ENCODE peak calls at places on chromosomes 12 and 14, in four cellular contexts. U is mucosa of descending colon, S is skeletal muscle cell, X is fibroblast of mammary gland. N is an unnamed sample.

GRCh38 chr14:23147676-23148075 is 28.6 kb upstream of the CEBPE start:
- DNase-seq in S (no peak), X (peak), U (no peak), N (no peak)

GRCh38 chr12:115450017-115450416 is 766.0 kb upstream of the TBX3 start:
- DNase-seq in S (no peak), X (no peak), U (no peak), N (no peak)

GRCh38 chr12:110725267-110725666 is 17.4 kb downstream of the PPP1CC start:
- DNase-seq in X (no peak), U (no peak), S (no peak), N (no peak)

GRCh38 chr14:90115780-90116179 is 54.0 kb downstream of the KCNK13 start:
- DNase-seq in X (no peak), U (no peak), S (no peak), N (no peak)

GRCh38 chr14:91903070-91903469 is 35.7 kb upstream of the TC2N start:
- DNase-seq in X (no peak), U (no peak), S (no peak), N (no peak)

GRCh38 chr12:21774358-21775129 is at the start of gene KCNJ8:
- DNase-seq in U (peak), X (peak), S (no peak), N (no peak)

GRCh38 chr12:81450920-81451739 is 308.0 kb downstream of the PPFIA2 start:
- DNase-seq in S (peak), X (peak), U (no peak), N (peak)

GRCh38 chr12:15520083-15520482 is 197.8 kb downstream of the PTPRO start:
- DNase-seq in U (no peak), X (no peak), S (no peak), N (no peak)

GRCh38 chr14:57533214-57533613 is 39.6 kb upstream of the CCDC198 start:
- DNase-seq in X (peak), S (no peak), U (no peak), N (no peak)

GRCh38 chr14:91402278-91403068 is 15.1 kb downstream of the CCDC88C start:
- DNase-seq in X (no peak), S (no peak), U (no peak), N (no peak)

GRCh38 chr14:29652586-29652985 is 275.1 kb downstream of the PRKD1 start:
- DNase-seq in X (no peak), U (no peak), S (no peak), N (no peak)

GRCh38 chr12:124720019-124720686 is 143.5 kb downstream of the SCARB1 start:
- DNase-seq in U (no peak), S (peak), X (peak), N (peak)

GRCh38 chr14:90698379-90698869 is 117.8 kb downstream of the TTC7B start:
- DNase-seq in X (peak), S (no peak), U (no peak), N (peak)

GRCh38 chr12:19440916-19441315 is 1.6 kb downstream of the AEBP2 start:
- DNase-seq in U (no peak), S (no peak), X (no peak), N (no peak)

GRCh38 chr12:24233519-24234246 is 284.2 kb upstream of the SOX5 start:
- DNase-seq in S (no peak), X (no peak), U (no peak), N (no peak)

GRCh38 chr14:64539186-64539552 is 1.4 kb upstream of the HSPA2 start:
- DNase-seq in S (no peak), U (no peak), X (peak), N (no peak)

GRCh38 chr14:64209428-64210165 is 84.6 kb downstream of the ESR2 start:
- DNase-seq in X (peak), U (no peak), S (no peak), N (no peak)

GRCh38 chr12:14272954-14273910 is 92.2 kb upstream of the ATF7IP start:
- DNase-seq in U (no peak), S (no peak), X (no peak), N (no peak)

GRCh38 chr14:71532349-71532748 is 399.9 kb upstream of the RGS6 start:
- DNase-seq in U (no peak), S (peak), X (peak), N (no peak)

GRCh38 chr12:69024413-69024812 is 91.4 kb upstream of the CPM start:
- DNase-seq in X (peak), U (peak), S (no peak), N (peak)

GRCh38 chr14:73740921-73741326 is 26.7 kb upstream of the PNMA1 start:
- DNase-seq in U (peak), X (peak), S (no peak), N (no peak)

GRCh38 chr12:71440393-71441349 is 1.1 kb downstream of the LGR5 start:
- DNase-seq in S (no peak), U (peak), X (no peak), N (no peak)

GRCh38 chr12:47022296-47022695 is 57.1 kb upstream of the PCED1B start:
- DNase-seq in U (no peak), X (peak), S (no peak), N (no peak)

GRCh38 chr14:57383125-57383524 is 7.3 kb upstream of the NAA30 start:
- DNase-seq in S (no peak), U (no peak), X (no peak), N (no peak)

GRCh38 chr12:104740668-104741067 is 217.4 kb downstream of the SLC41A2 start:
- DNase-seq in S (no peak), U (no peak), X (no peak), N (no peak)

GRCh38 chr14:65153101-65153500 is 50.8 kb upstream of the MAX start:
- DNase-seq in U (peak), X (no peak), S (no peak), N (no peak)

GRCh38 chr12:106415134-106415533 is 57.6 kb downstream of the POLR3B start:
- DNase-seq in X (peak), S (peak), U (no peak), N (peak)

GRCh38 chr12:72264548-72265175 is 7.5 kb upstream of the TRHDE start:
- DNase-seq in X (peak), S (no peak), U (no peak), N (no peak)

GRCh38 chr12:64600164-64600561 is 10.1 kb upstream of the RASSF3 start:
- DNase-seq in X (no peak), S (no peak), U (no peak), N (no peak)

GRCh38 chr14:60092516-60092915 is 793 bp downstream of the PCNX4 start:
- DNase-seq in X (peak), U (no peak), S (no peak), N (no peak)

GRCh38 chr14:82500222-82500621 is 966.6 kb upstream of the SEL1L start:
- DNase-seq in X (no peak), U (no peak), S (no peak), N (no peak)

GRCh38 chr14:30005114-30005698 is 77.6 kb upstream of the PRKD1 start:
- DNase-seq in S (peak), U (no peak), X (peak), N (peak)

GRCh38 chr14:59582161-59582560 is 5.5 kb upstream of the CCDC175 start:
- DNase-seq in S (peak), U (no peak), X (no peak), N (no peak)

GRCh38 chr12:34401659-34402227 is 379.4 kb downstream of the ALG10 start:
- DNase-seq in X (no peak), S (no peak), U (peak), N (no peak)

GRCh38 chr12:868722-869121 is 80.8 kb downstream of the RAD52 start:
- DNase-seq in X (no peak), S (no peak), U (no peak), N (no peak)

GRCh38 chr12:79521576-79521975 is 169.2 kb downstream of the PAWR start:
- DNase-seq in U (no peak), X (no peak), S (no peak), N (no peak)

GRCh38 chr12:117441751-117442150 is 80.3 kb upstream of the NOS1 start:
- DNase-seq in U (no peak), S (no peak), X (peak), N (peak)

DNA sequence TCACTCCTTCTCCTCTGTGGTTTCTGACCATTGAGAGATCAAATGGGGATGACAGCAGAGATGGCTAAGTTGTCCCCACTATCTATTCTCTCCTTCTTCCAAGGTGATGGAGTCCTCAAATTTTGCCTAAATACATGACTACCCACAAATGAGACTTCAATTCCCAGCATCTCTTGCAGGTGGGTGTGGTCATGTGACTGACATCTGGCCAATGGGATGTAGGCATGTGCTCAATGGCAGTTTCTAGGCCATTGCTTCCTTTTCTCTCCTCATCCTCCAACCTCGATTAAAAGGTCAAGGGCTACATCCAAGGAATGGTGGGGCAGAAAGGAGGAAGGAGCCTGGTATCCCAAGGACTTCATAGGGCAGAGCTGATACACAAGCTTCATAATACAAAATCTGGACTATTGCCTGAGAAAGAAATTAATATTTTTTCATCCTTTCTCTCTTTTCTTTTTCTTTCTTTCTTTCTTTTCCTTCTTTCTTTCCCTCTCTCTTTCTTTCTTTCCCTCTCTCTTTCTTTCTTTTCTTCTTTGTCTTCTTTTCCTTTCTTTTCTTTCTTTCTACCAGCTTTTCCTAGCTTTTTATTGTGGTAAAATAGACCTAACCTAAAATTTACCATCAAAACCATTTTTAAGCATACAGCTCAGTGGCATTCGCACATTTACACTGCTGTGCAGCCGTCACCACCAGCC is 100.9 kb upstream of the PRB2 start:
- DNase-seq in U (no peak), S (no peak), X (no peak), N (no peak)
- H3K4me3 ChIP-seq in U (no peak), S (no peak), X (no peak), N (no peak)

DNA sequence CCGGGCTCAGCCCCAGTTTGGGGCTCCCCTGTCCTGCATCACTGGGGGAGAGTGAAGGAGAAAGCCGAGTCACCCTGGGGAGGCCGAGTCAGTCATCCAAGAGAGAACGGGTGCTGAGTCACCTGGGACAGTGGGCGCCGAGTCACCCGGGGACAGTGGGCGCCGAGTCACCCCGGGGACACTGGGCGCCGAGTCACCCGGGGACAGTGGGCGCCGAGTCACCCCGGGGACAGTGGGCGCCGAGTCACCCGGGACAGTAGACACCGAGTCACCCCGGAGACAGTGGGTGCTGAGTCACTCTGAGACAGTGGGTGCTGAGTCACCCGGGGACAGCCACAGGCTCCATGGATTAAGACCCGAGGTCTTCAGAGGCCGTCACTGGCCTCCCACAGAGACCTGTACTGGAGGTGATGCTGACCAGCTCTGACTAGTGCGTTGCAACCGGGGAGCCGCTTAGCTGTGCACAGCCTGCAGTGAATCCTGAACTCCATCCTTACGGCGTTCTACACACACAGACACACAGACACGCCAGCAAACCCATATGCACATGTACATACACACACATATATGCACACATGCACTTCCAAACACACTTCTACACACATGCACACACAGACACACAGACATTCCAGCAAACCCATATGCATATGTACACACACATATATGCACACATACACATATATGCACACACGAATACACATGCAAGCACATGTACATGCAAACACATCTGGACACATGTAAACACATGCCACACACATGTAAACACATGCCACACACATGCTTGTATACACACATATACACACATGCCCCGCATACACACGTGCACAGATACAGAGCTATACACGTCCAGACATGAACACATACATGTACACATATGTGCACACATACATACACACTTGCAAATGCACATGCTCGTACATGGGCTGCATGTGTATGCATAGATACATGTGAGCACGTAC is 64.9 kb upstream of the GALNT9 start:
- DNase-seq in U (peak), X (no peak), S (no peak), N (no peak)
- H3K4me3 ChIP-seq in U (no peak), X (no peak), S (no peak), N (no peak)

GRCh38 chr14:61453103-61453767 is 131.9 kb downstream of the PRKCH start:
- DNase-seq in X (no peak), S (no peak), U (no peak), N (no peak)
- H3K4me3 ChIP-seq in X (no peak), S (no peak), U (no peak), N (no peak)

DNA sequence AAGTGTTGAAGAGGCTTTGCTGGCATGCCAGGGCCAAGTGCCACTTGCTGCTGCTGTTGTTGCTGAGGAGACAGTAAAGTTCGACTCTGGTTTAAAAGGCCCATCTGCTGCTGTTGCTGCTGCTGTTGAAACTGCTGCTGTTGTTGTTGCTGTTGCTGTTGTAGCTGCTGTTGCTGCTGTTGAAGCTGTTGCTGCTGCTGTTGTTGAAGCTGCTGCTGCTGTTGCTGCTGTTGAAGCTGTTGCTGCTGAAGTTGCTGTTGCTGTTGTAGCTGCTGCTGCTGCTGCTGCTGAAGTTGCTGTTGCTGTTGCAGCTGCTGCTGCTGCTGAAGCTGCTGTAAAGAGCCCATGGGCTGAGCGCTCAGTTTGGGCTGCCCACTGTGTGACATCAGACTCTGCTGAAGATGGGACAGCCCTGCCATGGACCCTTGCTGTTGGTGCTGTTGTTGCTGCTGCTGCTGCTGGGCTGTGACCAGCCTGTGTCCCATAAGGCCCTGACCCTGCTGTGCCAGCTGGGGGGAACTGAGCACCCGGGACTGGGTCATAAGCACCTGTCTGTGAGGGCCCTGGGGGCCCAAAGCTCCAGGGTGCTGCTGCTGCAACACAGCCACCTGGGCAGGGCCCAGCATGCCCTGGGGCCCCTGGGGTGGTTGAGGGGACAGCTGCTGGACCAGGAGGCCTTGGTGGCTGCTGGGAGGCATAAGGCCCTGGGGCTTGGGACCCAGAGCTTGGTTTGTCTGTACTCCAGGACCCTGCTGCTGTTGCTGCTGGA is 14.3 kb upstream of the PRKAG1 start:
- DNase-seq in U (no peak), X (no peak), S (no peak), N (no peak)
- H3K4me3 ChIP-seq in U (no peak), X (no peak), S (no peak), N (no peak)

DNA sequence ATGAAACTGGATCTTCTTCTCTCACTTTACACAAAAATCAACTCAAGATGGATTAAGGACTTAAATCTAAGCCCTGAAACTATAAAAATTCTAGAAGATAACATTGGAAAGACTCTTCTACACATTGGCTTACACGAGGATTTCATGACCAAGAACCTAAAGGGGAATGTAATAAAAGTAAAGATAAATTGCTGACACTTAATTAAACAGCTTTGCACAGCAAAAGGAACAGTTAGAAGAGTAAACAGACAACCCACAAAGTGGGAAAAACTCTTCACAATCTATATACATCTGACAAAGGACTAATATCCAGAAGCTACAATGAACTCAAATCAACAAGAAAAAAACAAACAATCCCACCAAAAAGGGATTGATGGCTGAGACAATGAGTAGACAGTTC is 74.4 kb downstream of the BLTP3B start:
- DNase-seq in X (no peak), S (no peak), U (no peak), N (no peak)
- H3K4me3 ChIP-seq in X (no peak), S (no peak), U (no peak), N (no peak)

DNA sequence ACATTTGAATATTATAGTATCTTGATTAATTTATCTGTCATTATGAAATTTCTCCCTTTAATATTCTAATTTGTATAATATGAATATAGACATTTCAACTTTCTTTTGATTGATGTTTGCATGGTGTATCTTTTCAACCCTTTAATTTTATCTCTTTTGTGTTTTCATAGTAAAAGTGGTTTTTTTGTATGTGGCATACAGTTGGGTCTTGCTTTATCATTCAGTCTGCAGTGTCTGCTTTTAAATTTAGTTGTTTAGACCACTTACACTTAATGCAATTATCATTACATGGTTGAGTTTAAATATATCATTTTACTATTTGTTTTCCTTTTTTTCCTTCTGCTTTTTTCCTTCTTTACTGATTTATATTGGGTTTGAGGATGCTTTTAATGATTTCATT is 29.6 kb downstream of the CCDC91 start:
- DNase-seq in U (no peak), X (no peak), S (no peak), N (no peak)
- H3K4me3 ChIP-seq in U (no peak), X (no peak), S (no peak), N (no peak)

DNA sequence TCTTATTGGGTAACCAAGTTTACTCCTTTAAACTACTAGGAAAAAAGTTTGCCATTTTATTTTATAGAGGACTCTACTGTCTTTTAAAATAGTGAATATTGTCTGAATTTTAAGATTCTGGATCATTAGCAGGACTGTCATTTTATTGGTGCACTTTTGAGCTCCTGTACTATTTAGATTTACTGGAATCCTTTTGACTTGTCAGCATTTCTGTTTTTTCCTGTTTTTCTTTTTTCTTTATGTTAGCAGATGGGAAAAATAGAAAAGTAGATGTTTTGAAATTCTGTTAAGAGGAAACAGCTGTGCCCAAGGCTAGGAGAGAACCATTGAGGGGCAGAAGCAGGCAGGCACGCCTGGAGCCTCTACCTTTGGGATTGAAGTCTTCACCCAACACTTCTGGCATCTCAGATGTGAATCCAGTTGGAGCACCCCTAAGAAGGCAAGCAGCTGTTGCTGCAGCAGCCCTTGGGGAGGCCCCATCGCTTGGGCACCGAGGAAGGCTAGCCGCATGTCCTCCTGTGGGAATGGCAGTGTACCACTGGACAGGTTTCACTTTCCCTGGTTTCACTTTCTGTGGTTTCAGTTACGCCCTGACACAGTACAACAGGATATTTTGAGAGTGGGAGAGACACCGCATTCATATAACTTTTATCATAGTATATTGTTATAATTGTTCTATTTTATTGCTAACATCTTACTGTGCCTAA is 11.5 kb downstream of the RIMKLB start:
- DNase-seq in U (peak), X (peak), S (no peak), N (no peak)
- H3K4me3 ChIP-seq in U (no peak), X (no peak), S (no peak), N (peak)

N was measured in epithelial cell of proximal tubule.